ENCODE peak calls at places on chromosomes 4 and X, in eight cellular contexts. N, W, Z, U, R, X, F and S are unnamed samples.

GRCh38 chrX:134694333-134694925 is 36.2 kb upstream of the PLAC1 start:
- DNase-seq in N (no peak), W (no peak), Z (no peak), U (no peak), R (no peak), X (no peak), F (no peak), S (no peak)

GRCh38 chrX:34638116-34638515 is 19.0 kb downstream of the TMEM47 start:
- DNase-seq in N (peak; percentile 16), W (no peak), Z (no peak), U (no peak), R (peak; percentile 9), X (no peak), F (peak; percentile 51), S (no peak)

GRCh38 chrX:47285762-47286320 is 53.0 kb downstream of the USP11 start:
- DNase-seq in N (no peak), W (no peak), Z (no peak), U (no peak), R (no peak), X (no peak), F (no peak), S (no peak)

GRCh38 chr4:150152764-150153163 is 74.5 kb downstream of the DCLK2 start:
- DNase-seq in N (no peak), W (no peak), Z (no peak), U (no peak), R (no peak), X (no peak), F (no peak), S (no peak)

GRCh38 chrX:2875798-2876399 is 47.2 kb downstream of the GYG2 start:
- DNase-seq in N (no peak), W (no peak), Z (no peak), U (no peak), R (no peak), X (no peak), F (peak; percentile 50), S (no peak)

GRCh38 chr4:155666701-155667537 is at the start of gene GUCY1A1:
- DNase-seq in N (peak; percentile 66), W (no peak), Z (peak; percentile 51), U (peak; percentile 20), R (peak; percentile 60), X (no peak), F (peak; percentile 77), S (peak; percentile 42)

GRCh38 chrX:13220916-13221315 is 98.9 kb downstream of the ATXN3L start:
- DNase-seq in N (no peak), W (no peak), Z (no peak), U (no peak), R (no peak), X (no peak), F (no peak), S (no peak)

GRCh38 chrX:107561468-107562215 is 66.7 kb upstream of the PRPS1 start:
- DNase-seq in N (no peak), W (no peak), Z (no peak), U (no peak), R (no peak), X (no peak), F (peak; percentile 36), S (no peak)

GRCh38 chrX:10570601-10571000 is 49.8 kb downstream of the MID1 start:
- DNase-seq in N (no peak), W (no peak), Z (no peak), U (no peak), R (no peak), X (no peak), F (no peak), S (no peak)

GRCh38 chrX:129900054-129900453 is 5.9 kb upstream of the UTP14A start:
- DNase-seq in N (no peak), W (no peak), Z (no peak), U (no peak), R (no peak), X (no peak), F (no peak), S (no peak)

GRCh38 chr4:139666735-139667266 is 1.2 kb downstream of the MGST2 start:
- DNase-seq in N (peak; percentile 83), W (no peak), Z (peak; percentile 61), U (no peak), R (peak; percentile 52), X (no peak), F (peak; percentile 19), S (no peak)

GRCh38 chr4:108287834-108288413 is 119.2 kb upstream of the LEF1 start:
- DNase-seq in N (no peak), W (no peak), Z (no peak), U (no peak), R (no peak), X (no peak), F (no peak), S (no peak)

GRCh38 chrX:108177321-108177990 is 85.9 kb downstream of the ATG4A start:
- DNase-seq in N (no peak), W (no peak), Z (no peak), U (no peak), R (no peak), X (no peak), F (peak; percentile 88), S (no peak)

GRCh38 chrX:96752776-96753175 is 68.1 kb downstream of the DIAPH2 start:
- DNase-seq in N (no peak), W (no peak), Z (no peak), U (no peak), R (no peak), X (no peak), F (no peak), S (no peak)

DNA sequence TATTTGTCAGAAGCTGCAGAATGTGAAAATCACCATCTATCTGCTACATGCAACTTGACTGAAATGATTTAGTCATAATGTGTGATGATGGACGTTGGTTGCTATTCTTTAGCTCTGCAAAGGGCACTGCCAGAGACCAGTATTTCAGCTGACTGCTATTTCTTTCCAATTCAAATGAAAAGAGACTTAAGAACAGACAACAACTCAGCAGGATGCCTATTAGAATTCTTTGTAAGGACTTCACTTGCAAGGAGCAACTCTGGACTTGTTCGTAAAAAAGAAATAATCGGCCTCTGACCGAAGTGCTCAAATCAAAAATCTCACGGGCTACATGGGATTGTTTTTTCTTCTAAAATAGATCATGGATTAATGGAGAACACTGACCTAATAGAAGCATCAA is 262.7 kb downstream of the DHX15 start:
- DNase-seq in N (no peak), W (no peak), Z (no peak), U (no peak), R (no peak), X (no peak), F (peak; percentile 96), S (no peak)
- H3K4me3 ChIP-seq in N (no peak overlapping the region), W (no peak overlapping the region), Z (no peak overlapping the region), U (no peak overlapping the region), R (no peak overlapping the region), X (no peak overlapping the region), F (peak overlapping the region; percentile 43), S (no peak overlapping the region)

DNA sequence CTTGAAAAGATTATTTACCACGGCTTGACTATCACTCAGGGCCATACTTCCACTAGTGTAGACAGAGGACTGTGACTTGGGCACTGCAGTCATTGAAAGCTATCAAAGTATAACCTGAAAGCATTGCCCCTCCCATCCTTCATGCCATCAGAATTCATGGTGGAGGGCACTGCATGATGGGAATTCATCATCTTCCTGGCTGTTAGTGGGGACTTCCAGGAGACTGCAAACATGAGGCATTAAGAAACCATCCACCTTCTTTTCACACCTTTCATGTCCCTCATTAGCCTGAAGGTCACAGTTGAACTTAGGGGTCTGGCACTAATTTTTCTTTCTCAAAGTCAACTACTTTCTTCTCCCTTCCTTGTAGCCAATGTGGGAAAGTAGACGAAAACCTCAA is 25.8 kb downstream of the VSIG4 start:
- DNase-seq in N (no peak), W (no peak), Z (no peak), U (no peak), R (no peak), X (no peak), F (no peak), S (no peak)
- H3K9me3 ChIP-seq in N (no peaks in the 10 kb centered on the region), W (no peaks in the 10 kb centered on the region), Z (no peaks in the 10 kb centered on the region), U (no peaks in the 10 kb centered on the region), R (no peaks in the 10 kb centered on the region), X (no peaks in the 10 kb centered on the region), F (peaks cover 5% of the 10 kb centered on the region), S (no peaks in the 10 kb centered on the region)

GRCh38 chr4:76407440-76408119 is 13.4 kb downstream of the CCDC158 start:
- DNase-seq in N (no peak), W (no peak), Z (no peak), U (no peak), R (no peak), X (no peak), F (no peak), S (no peak)

GRCh38 chr4:76406070-76406469 is 14.9 kb downstream of the CCDC158 start:
- DNase-seq in N (no peak), W (no peak), Z (no peak), U (no peak), R (no peak), X (no peak), F (no peak), S (no peak)

DNA sequence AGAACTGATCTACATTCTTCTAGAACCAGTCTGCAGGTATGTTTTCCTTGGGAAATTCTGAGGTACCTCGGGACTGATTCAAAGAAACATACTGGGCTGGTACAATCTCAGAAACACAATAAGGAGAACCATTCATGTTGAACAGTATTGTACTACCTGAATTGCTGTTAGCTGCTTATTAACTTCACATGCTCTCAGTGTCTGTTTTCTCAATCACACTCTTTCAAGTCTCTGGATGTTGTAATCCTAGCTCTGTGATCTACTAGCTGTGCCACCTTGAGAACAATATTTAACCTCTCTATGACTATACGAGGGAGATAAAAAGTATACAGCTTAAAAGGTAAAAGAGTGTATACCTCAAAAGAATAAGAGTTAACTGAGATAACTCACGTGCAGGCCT is 10.3 kb downstream of the CCDC158 start:
- DNase-seq in N (no peak), W (no peak), Z (no peak), U (no peak), R (no peak), X (no peak), F (no peak), S (no peak)
- H3K4me3 ChIP-seq in N (no peak overlapping the region), W (no peak overlapping the region), Z (no peak overlapping the region), U (no peak overlapping the region), R (no peak overlapping the region), X (no peak overlapping the region), F (no peak overlapping the region), S (no peak overlapping the region)

GRCh38 chr4:99863-100262 is 24.4 kb upstream of the ZNF718 start:
- DNase-seq in N (no peak), W (no peak), Z (no peak), U (no peak), R (no peak), X (no peak), F (no peak), S (no peak)
- H3K9me3 ChIP-seq in N (no peaks in the 10 kb centered on the region), W (no peaks in the 10 kb centered on the region), Z (peaks cover 56% of the 10 kb centered on the region), U (peaks cover 13% of the 10 kb centered on the region), R (peaks cover 41% of the 10 kb centered on the region), X (peaks cover 69% of the 10 kb centered on the region), F (peaks cover 34% of the 10 kb centered on the region), S (peaks cover 92% of the 10 kb centered on the region)